ENCODE peak calls at places on chromosomes 5 and 9, in seven cellular contexts. N is breast epithelium, H is activated B cell treated with CpG ODN at 0.5 μM for 24 hours, O is GM06990, B is PC-9, F is coronary artery, L is mammary epithelial cell. S is an unnamed sample.

GRCh38 chr5:166724284-166724683 is 1567.2 kb upstream of the WWC1 start:
- DNase-seq in N (no peak), H (no peak), O (no peak), B (no peak), F (no peak), L (no peak), S (no peak)

GRCh38 chr9:113886933-113887332 is 10.8 kb downstream of the ZNF618 start:
- DNase-seq in N (no peak), H (no peak), O (no peak), B (no peak), F (no peak), L (peak), S (no peak)

GRCh38 chr9:132008184-132008781 is 71.4 kb downstream of the MED27 start:
- DNase-seq in N (no peak), H (no peak), O (no peak), B (peak), F (no peak), L (peak), S (no peak)

GRCh38 chr5:141319202-141319601 is 1.4 kb downstream of the TAF7 start:
- DNase-seq in N (no peak), H (no peak), O (no peak), B (no peak), F (no peak), L (no peak), S (no peak)

GRCh38 chr9:19162956-19163355 is 35.7 kb upstream of the PLIN2 start:
- DNase-seq in N (no peak), H (no peak), O (no peak), B (no peak), F (no peak), L (peak), S (no peak)

GRCh38 chr5:172641359-172642045 is 439 bp downstream of the NEURL1B start:
- DNase-seq in N (no peak), H (no peak), O (peak), B (no peak), F (no peak), L (no peak), S (no peak)

GRCh38 chr5:146560205-146560812 is 44.3 kb upstream of the GPR151 start:
- DNase-seq in N (no peak), H (no peak), O (no peak), B (no peak), F (no peak), L (no peak), S (no peak)

GRCh38 chr5:9033524-9033923 is 512.4 kb downstream of the SEMA5A start:
- DNase-seq in N (no peak), H (no peak), O (no peak), B (no peak), F (no peak), L (no peak), S (no peak)

GRCh38 chr5:167657016-167657415 is 634.4 kb upstream of the WWC1 start:
- DNase-seq in N (no peak), H (no peak), O (no peak), B (peak), F (no peak), L (no peak), S (no peak)

DNA sequence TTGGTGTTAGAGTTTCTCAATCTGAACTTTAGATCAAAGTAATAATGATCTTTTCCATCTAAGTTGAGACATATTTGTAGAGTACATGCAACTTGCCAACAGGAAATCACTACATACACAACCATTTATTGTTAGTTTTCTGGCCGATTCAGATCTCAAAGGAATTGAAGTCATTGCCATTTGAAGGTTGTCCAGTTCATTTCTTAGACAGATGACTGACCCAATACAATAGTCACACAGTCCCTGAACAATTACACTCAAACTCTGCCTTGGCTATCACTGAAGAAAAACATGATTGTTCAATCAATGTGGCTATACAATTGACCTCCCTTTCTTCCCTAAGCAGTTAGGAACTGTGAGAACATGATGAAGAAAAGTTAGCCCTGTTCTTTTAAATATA is 753.2 kb upstream of the RIOK2 start:
- DNase-seq in N (no peak), H (no peak), O (no peak), B (no peak), F (no peak), L (no peak), S (no peak)
- TF ChIP-seq CTCF in N (no peak), H (no peak), O (no peak), B (no peak), F (no peak), L (no peak), S (no peak)

DNA sequence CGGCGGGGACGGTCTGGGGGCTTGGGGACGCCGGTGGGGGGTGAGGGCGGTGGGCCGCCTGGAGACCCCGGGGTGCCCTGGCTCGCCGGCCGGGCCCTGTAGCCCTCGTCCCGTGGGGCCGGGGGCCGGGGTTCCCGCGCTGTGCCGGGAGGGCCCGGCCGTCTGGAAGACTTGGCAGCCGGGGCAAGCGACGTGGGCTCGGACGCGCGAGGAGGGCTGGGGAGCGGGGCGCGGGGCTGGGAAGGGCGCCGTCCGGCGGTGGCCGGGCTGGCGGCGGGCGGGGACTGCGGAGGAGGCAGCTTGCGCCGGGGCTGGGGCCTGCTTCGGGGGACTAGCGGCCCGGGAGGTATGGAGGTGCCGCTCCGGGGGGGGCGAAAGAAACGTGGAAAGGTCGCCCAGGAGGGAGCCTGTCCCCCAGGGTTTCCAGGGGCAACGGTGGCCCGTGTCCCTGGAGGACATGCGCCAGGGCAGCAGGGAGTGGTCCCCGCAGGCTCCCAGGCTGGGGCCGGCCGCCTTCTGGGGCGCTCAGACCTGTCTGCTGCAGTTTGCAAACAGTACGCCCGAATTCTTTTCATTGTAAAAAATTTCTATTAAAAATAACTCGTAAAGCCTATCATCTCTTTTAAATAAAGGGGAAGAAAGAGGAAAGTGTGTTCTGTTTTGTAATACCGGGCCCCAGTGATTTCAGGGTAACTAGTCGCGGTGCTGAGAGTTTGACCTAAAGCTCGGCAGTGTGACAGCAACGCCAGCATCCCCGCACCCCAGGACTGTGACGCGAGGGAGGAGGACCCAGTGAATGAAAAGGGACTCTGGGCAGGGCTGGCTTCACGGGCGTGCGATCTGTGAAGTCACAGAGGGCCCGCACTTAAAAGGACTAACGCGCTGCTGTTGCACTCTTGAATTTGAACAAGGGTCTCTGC is 752 bp upstream of the ANKH start:
- DNase-seq in N (peak), H (peak), O (peak), B (no peak), F (peak), L (no peak), S (peak)
- TF ChIP-seq CTCF in N (no peak), H (no peak), O (no peak), B (no peak), F (no peak), L (peak), S (no peak)

DNA sequence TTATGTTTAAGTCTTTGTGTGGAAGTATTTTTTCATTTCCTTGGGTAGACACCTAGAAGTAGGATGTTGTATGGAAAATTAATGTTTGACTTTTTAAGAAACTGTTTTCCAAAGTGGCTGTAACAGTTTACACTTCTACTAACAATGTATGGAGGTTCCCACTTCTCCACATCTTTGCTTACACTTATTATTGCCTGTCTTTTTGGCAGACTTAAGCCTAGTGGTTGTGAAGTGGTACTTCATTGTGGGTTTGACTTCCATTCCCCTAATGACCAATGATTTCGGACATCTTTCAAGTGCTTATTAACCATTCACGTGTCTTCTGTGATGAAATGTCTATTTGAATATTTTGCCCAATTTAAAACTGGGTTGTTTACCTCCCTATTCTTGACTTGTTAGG is 91.5 kb upstream of the CDKN2B start:
- DNase-seq in N (no peak), H (no peak), O (no peak), B (no peak), F (no peak), L (no peak), S (no peak)
- TF ChIP-seq CTCF in N (no peak), H (no peak), O (peak), B (no peak), F (no peak), L (peak), S (no peak)

GRCh38 chr9:107198718-107199117 is 84.4 kb upstream of the RAD23B start:
- DNase-seq in N (no peak), H (no peak), O (no peak), B (no peak), F (no peak), L (no peak), S (no peak)
- TF ChIP-seq CTCF in N (no peak), H (no peak), O (no peak), B (no peak), F (no peak), L (no peak), S (no peak)

S was measured in GM20000.